ENCODE peak calls at places on chromosomes 5 and 9, in eight cellular contexts. F is H9; L is aorta; R is lower lobe of right lung; M is naive thymus-derived CD4-positive, alpha-beta T cell; G is NT2/D1; H is GM23248; Y is GM23338. B is an unnamed sample.

GRCh38 chr9:21031818-21032203 is 371 bp upstream of the HACD4 start:
- DNase-seq in M (no peak), G (no peak), H (no peak), R (no peak), Y (no peak), F (no peak), L (peak; percentile 70), B (no peak)

GRCh38 chr9:18238254-18238653 is 235.7 kb upstream of the ADAMTSL1 start:
- DNase-seq in F (no peak), H (peak; percentile 86), M (no peak), Y (no peak), R (no peak), L (no peak), G (no peak), B (peak; percentile 75)

GRCh38 chr5:134131165-134131564 is 16.7 kb downstream of the TCF7 start:
- DNase-seq in F (no peak), Y (no peak), M (no peak), L (peak; percentile 42), R (peak; percentile 13), H (no peak), G (no peak), B (no peak)

GRCh38 chr9:133134419-133135190 is 13.6 kb upstream of the RALGDS start:
- DNase-seq in F (no peak), H (peak; percentile 33), R (no peak), Y (no peak), M (no peak), L (no peak), G (no peak), B (no peak)

GRCh38 chr9:106286249-106286648 is 576.7 kb upstream of the ZNF462 start:
- DNase-seq in H (no peak), G (peak; percentile 70), F (peak; percentile 63), Y (peak; percentile 83), L (no peak), M (no peak), R (no peak), B (no peak)

GRCh38 chr5:159814810-159815585 is 101.3 kb upstream of the ADRA1B start:
- DNase-seq in R (no peak), L (no peak), Y (no peak), H (peak; percentile 47), M (no peak), G (no peak), F (no peak), B (peak; percentile 12)

GRCh38 chr5:53368516-53368915 is 111.9 kb upstream of the FST start:
- DNase-seq in R (no peak), G (no peak), M (no peak), Y (no peak), L (no peak), H (peak; percentile 41), F (no peak), B (no peak)

GRCh38 chr9:123282343-123283047 is 14.1 kb upstream of the STRBP start:
- DNase-seq in G (no peak), Y (no peak), R (no peak), L (no peak), F (no peak), M (no peak), H (no peak), B (no peak)

GRCh38 chr5:77232959-77233358 is 22.5 kb downstream of the PDE8B start:
- DNase-seq in H (peak; percentile 17), R (peak; percentile 63), L (no peak), G (no peak), Y (no peak), M (no peak), F (no peak), B (no peak)

GRCh38 chr9:5274770-5275169 is 29.7 kb downstream of the RLN2 start:
- DNase-seq in L (no peak), M (no peak), R (no peak), H (no peak), F (no peak), G (no peak), Y (no peak), B (no peak)

GRCh38 chr5:54679686-54680085 is 162.1 kb downstream of the SNX18 start:
- DNase-seq in Y (no peak), R (no peak), L (no peak), F (no peak), G (no peak), M (no peak), H (no peak), B (no peak)

GRCh38 chr5:138032028-138032571 is 779 bp downstream of the FAM13B start:
- DNase-seq in Y (peak; percentile 83), R (peak; percentile 83), G (no peak), M (no peak), F (peak; percentile 82), L (peak; percentile 89), H (peak; percentile 69), B (peak; percentile 65)

GRCh38 chr5:161284445-161284844 is 262.1 kb downstream of the GABRB2 start:
- DNase-seq in M (no peak), L (no peak), G (no peak), R (no peak), H (no peak), Y (no peak), F (no peak), B (no peak)

GRCh38 chr5:161286066-161286655 is 260.4 kb downstream of the GABRB2 start:
- DNase-seq in L (no peak), F (no peak), G (no peak), Y (no peak), H (no peak), M (no peak), R (no peak), B (no peak)

GRCh38 chr5:161278739-161279660 is 267.5 kb downstream of the GABRB2 start:
- DNase-seq in G (no peak), M (no peak), F (no peak), Y (no peak), H (no peak), R (no peak), L (no peak), B (no peak)

GRCh38 chr5:161287436-161287835 is 259.1 kb downstream of the GABRB2 start:
- DNase-seq in M (no peak), G (no peak), L (no peak), F (no peak), H (no peak), R (no peak), Y (no peak), B (no peak)

GRCh38 chr5:161283296-161283695 is 263.2 kb downstream of the GABRB2 start:
- DNase-seq in F (no peak), H (no peak), Y (no peak), M (no peak), L (no peak), R (no peak), G (no peak), B (no peak)
- H3K4me1 ChIP-seq in F (no peaks in the 10 kb centered on the region), H (no peaks in the 10 kb centered on the region), Y (no peaks in the 10 kb centered on the region), M (no peaks in the 10 kb centered on the region), L (no peaks in the 10 kb centered on the region), R (no peaks in the 10 kb centered on the region), G (no peaks in the 10 kb centered on the region), B (no peaks in the 10 kb centered on the region)

DNA sequence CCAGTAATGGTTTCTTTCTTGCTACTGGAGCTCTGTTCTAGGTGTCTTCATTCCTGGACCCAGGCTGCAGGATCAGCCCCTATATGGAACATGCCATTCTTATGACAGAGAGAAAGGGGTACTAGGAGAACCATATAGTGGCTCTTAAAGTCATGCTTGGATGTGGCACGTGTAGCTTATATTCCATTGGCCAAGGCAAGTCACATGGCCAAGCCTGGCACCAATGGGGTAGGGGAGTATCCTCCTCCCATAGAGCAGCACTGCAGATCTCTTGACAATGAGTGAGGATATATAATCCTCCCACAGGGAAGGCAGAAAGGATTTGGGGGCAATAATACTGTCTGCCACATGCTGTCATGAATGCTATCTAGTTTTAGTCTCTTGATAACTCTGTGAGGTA is 193.3 kb downstream of the PALM2AKAP2 start:
- DNase-seq in M (no peak), G (no peak), R (no peak), F (no peak), H (no peak), L (no peak), Y (no peak), B (no peak)
- H3K4me1 ChIP-seq in M (peaks cover 40% of the 10 kb centered on the region), G (peaks cover 3% of the 10 kb centered on the region), R (peaks cover 34% of the 10 kb centered on the region), F (no peaks in the 10 kb centered on the region), H (peaks cover 23% of the 10 kb centered on the region), L (no peaks in the 10 kb centered on the region), Y (no peaks in the 10 kb centered on the region), B (peaks cover 11% of the 10 kb centered on the region)

GRCh38 chr9:12813960-12814876 is 39.4 kb downstream of the LURAP1L start:
- DNase-seq in Y (no peak), H (peak; percentile 99), M (no peak), G (no peak), R (peak; percentile 46), F (no peak), L (peak; percentile 57), B (peak; percentile 98)
- H3K4me1 ChIP-seq in Y (no peaks in the 10 kb centered on the region), H (peaks cover 74% of the 10 kb centered on the region), M (no peaks in the 10 kb centered on the region), G (no peaks in the 10 kb centered on the region), R (peaks cover 44% of the 10 kb centered on the region), F (no peaks in the 10 kb centered on the region), L (peaks cover 13% of the 10 kb centered on the region), B (peaks cover 67% of the 10 kb centered on the region)

DNA sequence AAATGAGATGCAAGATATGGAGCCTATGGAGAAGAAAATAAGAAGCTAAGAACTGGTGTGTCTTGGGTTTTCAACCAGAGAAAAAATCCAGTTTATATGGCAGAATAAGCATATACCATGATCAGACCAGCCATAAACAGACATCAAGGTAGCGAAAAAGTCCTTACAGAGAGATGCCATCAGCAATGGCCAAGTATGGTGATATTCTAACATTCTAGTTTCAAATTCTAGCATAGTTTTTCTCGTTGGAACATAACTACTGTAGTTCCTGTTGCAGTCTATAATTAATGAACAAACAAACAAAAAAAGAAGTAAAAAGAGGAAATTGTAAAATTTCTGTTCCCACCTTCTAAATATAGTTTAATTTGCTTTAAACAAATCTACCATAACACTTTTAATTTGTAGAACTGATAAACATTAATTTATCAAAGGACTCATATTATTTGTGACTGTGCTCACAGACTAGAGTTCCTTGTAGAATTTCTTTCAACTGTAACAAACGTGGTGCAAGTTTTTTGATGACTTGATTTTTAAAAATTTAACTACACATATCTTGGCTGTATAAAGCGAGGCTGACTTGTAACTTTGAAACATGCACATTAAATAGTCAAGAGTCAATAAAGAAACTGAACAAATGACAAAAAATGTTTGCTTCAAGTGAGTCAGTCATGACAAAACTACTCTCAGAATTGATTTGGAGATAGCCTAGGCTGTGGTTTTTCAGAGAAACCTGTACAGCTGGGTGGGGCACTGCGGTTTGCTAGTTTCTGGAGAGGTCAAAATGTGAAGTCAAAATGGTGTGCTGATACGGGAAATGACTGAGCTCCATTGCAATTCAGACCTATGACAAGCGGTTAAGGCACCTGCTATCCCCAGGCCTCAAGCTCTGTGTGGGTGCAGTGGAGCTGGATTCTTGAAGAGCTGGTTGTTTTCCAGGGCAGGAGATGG is 10.1 kb upstream of the CD180 start:
- DNase-seq in F (no peak), Y (no peak), H (peak; percentile 33), M (peak; percentile 17), G (no peak), R (peak; percentile 68), L (no peak), B (no peak)
- H3K4me1 ChIP-seq in F (no peaks in the 10 kb centered on the region), Y (no peaks in the 10 kb centered on the region), H (peaks cover 4% of the 10 kb centered on the region), M (peaks cover 78% of the 10 kb centered on the region), G (peaks cover 3% of the 10 kb centered on the region), R (peaks cover 55% of the 10 kb centered on the region), L (no peaks in the 10 kb centered on the region), B (peaks cover 6% of the 10 kb centered on the region)

GRCh38 chr9:137269231-137269772 is 8.2 kb upstream of the TOR4A start:
- DNase-seq in L (peak; percentile 85), M (no peak), H (no peak), G (no peak), R (peak; percentile 84), F (no peak), Y (no peak), B (peak; percentile 35)
- H3K4me1 ChIP-seq in L (peaks cover 4% of the 10 kb centered on the region), M (peaks cover 16% of the 10 kb centered on the region), H (no peaks in the 10 kb centered on the region), G (peaks cover 20% of the 10 kb centered on the region), R (peaks cover 41% of the 10 kb centered on the region), F (no peaks in the 10 kb centered on the region), Y (no peaks in the 10 kb centered on the region), B (peaks cover 3% of the 10 kb centered on the region)

GRCh38 chr5:172442592-172442991 is 11.7 kb downstream of the SH3PXD2B start:
- DNase-seq in L (peak; percentile 24), G (no peak), F (no peak), R (no peak), M (no peak), H (peak; percentile 68), Y (no peak), B (no peak)
- H3K4me1 ChIP-seq in L (no peaks in the 10 kb centered on the region), G (peaks cover 9% of the 10 kb centered on the region), F (no peaks in the 10 kb centered on the region), R (peaks cover 57% of the 10 kb centered on the region), M (no peaks in the 10 kb centered on the region), H (peaks cover 49% of the 10 kb centered on the region), Y (peaks cover 11% of the 10 kb centered on the region), B (peaks cover 83% of the 10 kb centered on the region)